ENCODE peak calls at places on chromosomes 16 and 17, in four cellular contexts. O is iris pigment epithelial cell; L is stimulated activated naive CD4-positive, alpha-beta T cell; Y is heart right ventricle. C is an unnamed sample.
A peak's percentile ranks its signal among the peaks of the same experiment; 100 is the strongest.

GRCh38 chr16:79069634-79070033 is 530.9 kb downstream of the MAF start:
- DNase-seq in O (no peak), L (no peak), Y (no peak), C (no peak)

GRCh38 chr17:42061641-42062487 is 11.5 kb upstream of the C17orf113 start:
- DNase-seq in O (no peak), L (no peak), Y (no peak), C (peak; percentile 40)

GRCh38 chr16:81587626-81588160 is 143.1 kb downstream of the CMIP start:
- DNase-seq in O (no peak), L (no peak), Y (no peak), C (no peak)

GRCh38 chr17:83053779-83054451 is 25.5 kb upstream of the METRNL start:
- DNase-seq in O (no peak), L (no peak), Y (no peak), C (no peak)

GRCh38 chr16:50419116-50419515 is 50.3 kb upstream of the BRD7 start:
- DNase-seq in O (no peak), L (no peak), Y (no peak), C (no peak)

GRCh38 chr16:87496101-87496801 is 3.4 kb upstream of the ZCCHC14 start:
- DNase-seq in O (no peak), L (no peak), Y (no peak), C (no peak)

GRCh38 chr17:45436161-45436560 is 3.5 kb upstream of the ARHGAP27 start:
- DNase-seq in O (no peak), L (no peak), Y (no peak), C (no peak)

GRCh38 chr17:11506635-11507034 is 91.6 kb upstream of the DNAH9 start:
- DNase-seq in O (peak; percentile 4), L (no peak), Y (no peak), C (no peak)

GRCh38 chr17:35740997-35741931 is 9.8 kb downstream of the RASL10B start:
- DNase-seq in O (no peak), L (no peak), Y (no peak), C (no peak)

GRCh38 chr16:87684711-87685404 is 80.9 kb downstream of the KLHDC4 start:
- DNase-seq in O (no peak), L (no peak), Y (no peak), C (no peak)

GRCh38 chr17:1001640-1002411 is 4.9 kb downstream of the TIMM22 start:
- DNase-seq in O (peak; percentile 67), L (no peak), Y (no peak), C (no peak)

C was measured in NCI-H1694.